ENCODE peak calls at places on chromosome 18, in eight cellular contexts. R is fibroblast of the aortic adventitia, S is B cell, O is endothelial cell, V is A549, E is mammary epithelial cell, C is body of pancreas, J is mucosa of descending colon. M is an unnamed sample.

GRCh38 chr18:66534110-66534509 is 69.8 kb downstream of the CDH19 start:
- DNase-seq in R (no peak), S (no peak), O (no peak), V (no peak), E (no peak), C (no peak), J (no peak), M (no peak)

GRCh38 chr18:48808476-48808875 is 142.3 kb downstream of the SMAD7 start:
- DNase-seq in R (peak; percentile 47), S (no peak), O (no peak), V (no peak), E (no peak), C (no peak), J (no peak), M (no peak)

GRCh38 chr18:28036481-28036880 is 140.4 kb downstream of the CDH2 start:
- DNase-seq in R (no peak), S (no peak), O (no peak), V (no peak), E (no peak), C (no peak), J (no peak), M (no peak)

GRCh38 chr18:46322411-46322891 is 218.3 kb downstream of the HAUS1 start:
- DNase-seq in R (no peak), S (no peak), O (no peak), V (no peak), E (peak; percentile 47), C (no peak), J (no peak), M (peak; percentile 66)

GRCh38 chr18:54608008-54608642 is 17.1 kb downstream of the DYNAP start:
- DNase-seq in R (peak; percentile 21), S (no peak), O (no peak), V (no peak), E (peak; percentile 84), C (no peak), J (no peak), M (no peak)

GRCh38 chr18:68426731-68427315 is 288.1 kb downstream of the TMX3 start:
- DNase-seq in R (peak; percentile 60), S (no peak), O (no peak), V (no peak), E (no peak), C (no peak), J (no peak), M (no peak)

GRCh38 chr18:43634994-43635393 is 357.7 kb upstream of the SYT4 start:
- DNase-seq in R (no peak), S (no peak), O (no peak), V (no peak), E (no peak), C (no peak), J (no peak), M (no peak)

GRCh38 chr18:3664563-3665178 is 214.7 kb downstream of the TGIF1 start:
- DNase-seq in R (no peak), S (no peak), O (no peak), V (no peak), E (no peak), C (no peak), J (no peak), M (peak; percentile 48)

GRCh38 chr18:57286949-57287348 is 65.4 kb upstream of the ST8SIA3 start:
- DNase-seq in R (no peak), S (no peak), O (no peak), V (no peak), E (no peak), C (no peak), J (no peak), M (no peak)

GRCh38 chr18:4004176-4004829 is 450.8 kb downstream of the DLGAP1 start:
- DNase-seq in R (peak; percentile 34), S (no peak), O (no peak), V (no peak), E (peak; percentile 67), C (no peak), J (no peak), M (no peak)

GRCh38 chr18:903703-904102 is 968 bp upstream of the ADCYAP1 start:
- DNase-seq in R (peak; percentile 59), S (no peak), O (peak; percentile 84), V (no peak), E (peak; percentile 33), C (peak; percentile 38), J (peak; percentile 53), M (peak; percentile 50)

GRCh38 chr18:31102020-31102684 is at the start of gene DSC2:
- DNase-seq in R (no peak), S (no peak), O (peak; percentile 67), V (no peak), E (peak; percentile 78), C (peak; percentile 67), J (peak; percentile 88), M (peak; percentile 69)

GRCh38 chr18:58842978-58843661 is 21.6 kb upstream of the ZNF532 start:
- DNase-seq in R (no peak), S (no peak), O (no peak), V (no peak), E (no peak), C (no peak), J (no peak), M (no peak)

GRCh38 chr18:14174706-14175085 is 42.5 kb upstream of the ZNF519 start:
- DNase-seq in R (no peak), S (no peak), O (no peak), V (no peak), E (no peak), C (no peak), J (no peak), M (no peak)

GRCh38 chr18:37641573-37641972 is 76.0 kb upstream of the CELF4 start:
- DNase-seq in R (no peak), S (no peak), O (no peak), V (no peak), E (peak; percentile 64), C (no peak), J (no peak), M (no peak)

GRCh38 chr18:46109386-46109785 is 5.2 kb downstream of the HAUS1 start:
- DNase-seq in R (no peak), S (no peak), O (no peak), V (no peak), E (no peak), C (no peak), J (no peak), M (no peak)

DNA sequence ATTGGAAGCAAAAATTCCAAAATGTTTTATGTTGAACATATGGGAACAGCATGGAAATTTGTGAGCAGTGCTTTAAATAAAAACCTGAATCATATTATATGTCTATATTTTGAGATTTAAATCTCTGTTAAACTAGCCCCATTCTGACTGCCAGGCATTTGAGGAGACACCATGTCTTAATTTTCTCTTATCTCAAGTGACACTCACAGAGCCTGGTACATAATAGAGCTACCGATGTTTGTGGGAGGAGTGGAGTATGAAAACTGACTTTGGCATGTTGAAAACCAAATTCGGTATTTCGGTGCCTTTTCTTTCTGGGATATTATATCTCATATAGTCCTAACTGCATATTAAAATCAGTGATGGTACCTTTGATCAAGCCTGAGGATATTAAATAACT is 124.1 kb downstream of the PTPRM start:
- DNase-seq in R (no peak), S (no peak), O (no peak), V (no peak), E (no peak), C (no peak), J (no peak), M (no peak)
- TF ChIP-seq CTCF in R (no peak), S (no peak), O (no peak), V (no peak), E (no peak), C (no peak), J (no peak), M (no peak)

GRCh38 chr18:64119916-64120315 is 29.0 kb downstream of the LINC00305 start:
- DNase-seq in R (no peak), S (no peak), O (no peak), V (no peak), E (no peak), C (no peak), J (no peak), M (no peak)
- TF ChIP-seq CTCF in R (no peak), S (peak; percentile 49), O (peak; percentile 59), V (peak; percentile 10), E (no peak), C (peak; percentile 18), J (no peak), M (peak; percentile 33)

GRCh38 chr18:33579147-33579867 is 1.3 kb downstream of the ASXL3 start:
- DNase-seq in R (no peak), S (no peak), O (no peak), V (no peak), E (no peak), C (no peak), J (no peak), M (no peak)
- TF ChIP-seq CTCF in R (no peak), S (no peak), O (no peak), V (no peak), E (no peak), C (no peak), J (no peak), M (no peak)

DNA sequence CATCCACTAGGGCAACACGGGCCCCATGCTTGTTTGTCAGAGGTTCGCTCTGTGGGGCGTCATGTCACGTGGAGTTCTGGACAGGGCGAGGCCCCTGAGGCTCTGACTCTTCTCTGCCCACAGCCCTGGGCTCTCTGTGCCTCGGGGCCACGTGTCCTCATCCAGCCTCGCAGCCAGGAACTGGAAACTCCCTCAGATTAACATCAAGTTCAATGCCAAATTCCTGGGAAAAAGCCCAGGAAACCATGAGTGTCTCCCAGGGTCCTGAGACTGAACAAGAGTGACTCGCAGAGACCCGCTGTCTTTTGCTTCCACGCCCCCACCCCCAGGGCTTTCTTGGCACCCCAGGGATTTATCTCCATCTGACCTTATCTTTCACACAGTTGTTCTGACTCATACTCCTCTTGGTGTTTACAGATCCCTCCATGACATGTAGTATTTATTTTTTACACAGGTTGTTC is 174.0 kb upstream of the PIEZO2 start:
- DNase-seq in R (peak; percentile 83), S (no peak), O (no peak), V (peak; percentile 31), E (peak; percentile 14), C (peak; percentile 25), J (no peak), M (peak; percentile 6)
- TF ChIP-seq CTCF in R (no peak), S (no peak), O (no peak), V (no peak), E (no peak), C (no peak), J (no peak), M (no peak)

GRCh38 chr18:22983175-22983574 is 50.0 kb downstream of the RBBP8 start:
- DNase-seq in R (peak; percentile 81), S (no peak), O (no peak), V (peak; percentile 6), E (no peak), C (no peak), J (no peak), M (no peak)
- TF ChIP-seq CTCF in R (peak; percentile 54), S (peak; percentile 68), O (peak; percentile 48), V (peak; percentile 54), E (peak; percentile 42), C (peak; percentile 76), J (no peak), M (peak; percentile 34)

DNA sequence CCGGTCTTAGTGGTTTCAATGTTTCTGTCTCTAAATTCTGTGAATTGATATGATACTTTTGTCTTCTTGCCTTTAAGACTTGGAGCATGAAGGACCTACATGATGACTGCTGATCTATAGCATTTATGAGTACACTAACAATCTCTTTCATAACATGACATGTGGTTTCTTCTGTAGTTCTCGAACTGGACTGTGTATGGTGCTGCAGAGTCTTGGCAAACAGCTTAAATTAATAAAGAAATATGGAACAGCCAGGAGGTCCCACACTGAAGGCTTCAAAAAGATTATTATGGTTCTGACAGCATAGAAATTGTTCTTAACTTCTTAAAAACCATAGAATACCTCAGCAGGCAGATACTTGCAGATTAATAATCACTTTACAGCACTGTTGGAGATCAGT is 145.0 kb downstream of the DCC start:
- DNase-seq in R (no peak), S (no peak), O (no peak), V (no peak), E (no peak), C (no peak), J (no peak), M (no peak)
- TF ChIP-seq CTCF in R (no peak), S (no peak), O (no peak), V (no peak), E (no peak), C (no peak), J (no peak), M (no peak)

GRCh38 chr18:56238576-56238975 is 399.8 kb downstream of the TXNL1 start:
- DNase-seq in R (no peak), S (no peak), O (no peak), V (no peak), E (no peak), C (no peak), J (no peak), M (no peak)
- TF ChIP-seq CTCF in R (peak; percentile 38), S (no peak), O (peak; percentile 49), V (no peak), E (peak; percentile 16), C (no peak), J (no peak), M (no peak)

M was measured in Calu3.